ENCODE peak calls at places on chromosomes 1 and 21, in five cellular contexts. K is K562, M is H1, P is HCT116, Y is T47D. Z is an unnamed sample.
A peak's percentile ranks its signal among the peaks of the same experiment; 100 is the strongest.

GRCh38 chr1:18743233-18743632 is 112.6 kb downstream of the PAX7 start:
- DNase-seq in K (peak; percentile 39), M (peak; percentile 75), P (peak; percentile 12), Y (no peak), Z (no peak)

GRCh38 chr1:79603862-79604261 is 597.3 kb upstream of the ADGRL4 start:
- DNase-seq in K (no peak), M (no peak), P (no peak), Y (no peak), Z (no peak)

GRCh38 chr1:116869611-116870010 is 40.1 kb upstream of the PTGFRN start:
- DNase-seq in K (no peak), M (no peak), P (no peak), Y (no peak), Z (no peak)

GRCh38 chr1:1914101-1914811 is 804 bp upstream of the CALML6 start:
- DNase-seq in K (no peak), M (no peak), P (no peak), Y (no peak), Z (no peak)

GRCh38 chr1:18041107-18041506 is 66.5 kb upstream of the IGSF21 start:
- DNase-seq in K (no peak), M (no peak), P (no peak), Y (no peak), Z (no peak)

GRCh38 chr1:245751111-245751510 is 596.3 kb downstream of the KIF26B start:
- DNase-seq in K (no peak), M (no peak), P (no peak), Y (no peak), Z (no peak)

GRCh38 chr1:7495894-7496293 is 275.2 kb upstream of the VAMP3 start:
- DNase-seq in K (no peak), M (no peak), P (no peak), Y (no peak), Z (peak; percentile 74)

GRCh38 chr1:228515200-228515834 is 28.1 kb downstream of the RNF187 start:
- DNase-seq in K (peak; percentile 75), M (no peak), P (peak; percentile 22), Y (no peak), Z (peak; percentile 76)

GRCh38 chr1:99465176-99465900 is 180.6 kb upstream of the PALMD start:
- DNase-seq in K (no peak), M (no peak), P (no peak), Y (no peak), Z (peak; percentile 58)

GRCh38 chr1:118294817-118295486 is 109.9 kb upstream of the SPAG17 start:
- DNase-seq in K (no peak), M (no peak), P (no peak), Y (no peak), Z (no peak)

GRCh38 chr1:168719306-168720111 is 9.5 kb downstream of the DPT start:
- DNase-seq in K (no peak), M (no peak), P (peak; percentile 31), Y (no peak), Z (no peak)

GRCh38 chr1:46480959-46481646 is 8.5 kb upstream of the DMBX1 start:
- DNase-seq in K (peak; percentile 57), M (no peak), P (no peak), Y (no peak), Z (no peak)

GRCh38 chr1:21762022-21762404 is 20.9 kb downstream of the USP48 start:
- DNase-seq in K (no peak), M (no peak), P (no peak), Y (no peak), Z (no peak)

GRCh38 chr1:94063379-94063778 is 57.6 kb downstream of the ABCA4 start:
- DNase-seq in K (no peak), M (no peak), P (peak; percentile 51), Y (no peak), Z (peak; percentile 19)

GRCh38 chr1:33880298-33880697 is 16.4 kb downstream of the HMGB4 start:
- DNase-seq in K (no peak), M (no peak), P (no peak), Y (no peak), Z (no peak)

GRCh38 chr1:192763243-192763642 is 45.6 kb upstream of the RGS2 start:
- DNase-seq in K (no peak), M (no peak), P (no peak), Y (no peak), Z (no peak)

GRCh38 chr1:109901508-109902145 is 9.0 kb upstream of the CSF1 start:
- DNase-seq in K (peak; percentile 92), M (no peak), P (no peak), Y (peak; percentile 21), Z (no peak)

GRCh38 chr1:39845569-39846566 is 37.4 kb downstream of the TRIT1 start:
- DNase-seq in K (peak; percentile 57), M (no peak), P (no peak), Y (no peak), Z (peak; percentile 84)

GRCh38 chr1:33288976-33289857 is 31.7 kb downstream of the A3GALT2 start:
- DNase-seq in K (no peak), M (no peak), P (no peak), Y (no peak), Z (no peak)

GRCh38 chr1:157932082-157932481 is 61.4 kb upstream of the KIRREL1 start:
- DNase-seq in K (peak; percentile 14), M (no peak), P (no peak), Y (no peak), Z (no peak)

GRCh38 chr1:226664413-226665101 is 74.5 kb downstream of the ITPKB start:
- DNase-seq in K (no peak), M (no peak), P (no peak), Y (no peak), Z (no peak)

GRCh38 chr1:43352351-43352705 is 6.5 kb upstream of the CDC20 start:
- DNase-seq in K (no peak), M (no peak), P (no peak), Y (no peak), Z (no peak)

GRCh38 chr1:4108341-4108740 is 208.3 kb upstream of the C1orf174 start:
- DNase-seq in K (no peak), M (no peak), P (peak; percentile 4), Y (no peak), Z (no peak)

GRCh38 chr1:167502719-167503452 is 15.4 kb downstream of the CD247 start:
- DNase-seq in K (no peak), M (peak; percentile 46), P (no peak), Y (no peak), Z (no peak)

GRCh38 chr1:111690306-111690617 is 48.9 kb downstream of the INKA2 start:
- DNase-seq in K (no peak), M (no peak), P (no peak), Y (no peak), Z (peak; percentile 15)

GRCh38 chr1:177384461-177384860 is 213.7 kb downstream of the BRINP2 start:
- DNase-seq in K (no peak), M (no peak), P (no peak), Y (no peak), Z (no peak)

GRCh38 chr21:23887709-23888303 is 1719.5 kb downstream of the MRPL39 start:
- DNase-seq in K (no peak), M (no peak), P (no peak), Y (no peak), Z (no peak)

GRCh38 chr1:56032276-56032675 is 547.1 kb downstream of the PLPP3 start:
- DNase-seq in K (no peak), M (no peak), P (no peak), Y (no peak), Z (no peak)

GRCh38 chr1:165828581-165829329 is 1.3 kb downstream of the UCK2 start:
- DNase-seq in K (peak; percentile 57), M (peak; percentile 60), P (peak; percentile 58), Y (peak; percentile 76), Z (peak; percentile 82)

GRCh38 chr1:25712299-25712970 is 87.6 kb upstream of the SELENON start:
- DNase-seq in K (no peak), M (no peak), P (no peak), Y (no peak), Z (no peak)

GRCh38 chr1:25710583-25711347 is 89.2 kb upstream of the SELENON start:
- DNase-seq in K (no peak), M (no peak), P (no peak), Y (no peak), Z (no peak)

GRCh38 chr1:25715888-25716287 is 84.1 kb upstream of the SELENON start:
- DNase-seq in K (peak; percentile 31), M (no peak), P (no peak), Y (no peak), Z (no peak)

GRCh38 chr1:25714532-25714931 is 85.5 kb upstream of the SELENON start:
- DNase-seq in K (no peak), M (no peak), P (no peak), Y (no peak), Z (no peak)

GRCh38 chr1:25711555-25712298 is 88.3 kb upstream of the SELENON start:
- DNase-seq in K (peak; percentile 49), M (no peak), P (no peak), Y (no peak), Z (no peak)
- TF ChIP-seq JUND in K (no peak), M (no peak), P (no peak), Y (no peak), Z (no peak)

DNA sequence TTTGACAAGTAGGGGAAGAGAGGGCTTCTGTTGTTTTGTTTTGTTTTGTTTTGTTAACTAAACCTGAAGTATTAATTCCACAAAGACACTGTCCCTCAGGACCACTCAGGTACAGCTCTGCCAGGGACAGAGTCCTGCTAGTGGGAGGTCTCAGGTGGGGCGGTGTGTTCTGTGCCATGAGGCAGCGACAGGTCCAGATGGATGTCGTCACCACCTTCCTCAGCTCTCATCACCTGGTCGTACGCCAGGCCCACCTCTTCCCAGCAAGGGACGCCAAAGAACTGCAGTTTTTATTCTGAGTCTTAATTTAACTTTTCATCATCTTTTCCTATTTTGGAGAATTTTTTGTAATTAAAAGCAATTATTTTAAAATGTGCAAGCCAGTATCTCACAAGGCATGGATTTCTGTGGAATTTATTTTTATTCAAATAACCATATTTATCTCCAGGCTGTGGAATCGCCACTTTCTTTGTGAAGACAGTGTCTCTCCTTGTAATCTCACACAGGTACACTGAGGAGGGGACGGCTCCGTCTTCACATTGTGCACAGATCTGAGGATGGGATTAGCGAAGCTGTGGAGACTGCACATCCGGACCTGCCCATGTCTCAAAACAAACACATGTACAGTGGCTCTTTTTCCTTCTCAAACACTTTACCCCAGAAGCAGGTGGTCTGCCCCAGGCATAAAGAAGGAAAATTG is 62.5 kb downstream of the POFUT2 start:
- DNase-seq in K (no peak), M (no peak), P (no peak), Y (no peak), Z (no peak)
- TF ChIP-seq JUND in K (no peak), M (no peak), P (no peak), Y (no peak), Z (no peak)

GRCh38 chr1:211830055-211830329 is 571 bp downstream of the LPGAT1 start:
- DNase-seq in K (no peak), M (peak; percentile 66), P (no peak), Y (no peak), Z (no peak)
- TF ChIP-seq JUND in K (no peak), M (no peak), P (no peak), Y (no peak), Z (no peak)

GRCh38 chr1:160114085-160114484 is 1.5 kb upstream of the ATP1A2 start:
- DNase-seq in K (no peak), M (no peak), P (no peak), Y (no peak), Z (no peak)
- TF ChIP-seq JUND in K (no peak), M (no peak), P (no peak), Y (no peak), Z (no peak)